ENCODE peak calls at places on chromosome 3, in eight cellular contexts. O, H, X, M, L, J, Y and U are unnamed samples.

GRCh38 chr3:94234177-94234788 is 171.4 kb downstream of the NSUN3 start:
- DNase-seq in M (peak; percentile 45), H (peak; percentile 19), X (no peak), L (peak; percentile 54), J (no peak), O (no peak), Y (peak; percentile 49), U (peak; percentile 72)

GRCh38 chr3:153210116-153210515 is 48.1 kb downstream of the RAP2B start:
- DNase-seq in M (no peak), L (peak; percentile 55), Y (peak; percentile 27), J (no peak), H (no peak), X (peak; percentile 40), O (no peak), U (no peak)

GRCh38 chr3:38455639-38456430 is 2.1 kb downstream of the ACVR2B start:
- DNase-seq in X (no peak), M (peak; percentile 47), Y (peak; percentile 47), O (no peak), H (no peak), L (peak; percentile 30), J (peak; percentile 59), U (peak; percentile 57)

GRCh38 chr3:122609798-122610559 is 32.5 kb downstream of the PARP15 start:
- DNase-seq in Y (peak; percentile 79), M (peak; percentile 47), O (no peak), J (no peak), H (peak; percentile 80), L (peak; percentile 78), X (no peak), U (peak; percentile 71)

GRCh38 chr3:150447084-150447483 is 39.0 kb downstream of the TSC22D2 start:
- DNase-seq in O (no peak), H (no peak), M (no peak), X (no peak), L (no peak), J (no peak), Y (no peak), U (no peak)

GRCh38 chr3:50260027-50260941 is 8.7 kb upstream of the SEMA3B start:
- DNase-seq in H (peak; percentile 99), M (peak; percentile 96), O (peak; percentile 84), Y (peak; percentile 89), J (peak; percentile 92), X (peak; percentile 77), L (peak; percentile 91), U (peak; percentile 98)

GRCh38 chr3:129386984-129387383 is 41.5 kb downstream of the EFCAB12 start:
- DNase-seq in L (no peak), J (no peak), H (no peak), O (no peak), X (no peak), M (no peak), Y (no peak), U (no peak)

GRCh38 chr3:80771085-80771484 is 990.4 kb downstream of the GBE1 start:
- DNase-seq in O (no peak), Y (peak; percentile 89), X (no peak), M (no peak), H (no peak), L (peak; percentile 63), J (no peak), U (no peak)

GRCh38 chr3:189724366-189724765 is 93.2 kb downstream of the TP63 start:
- DNase-seq in O (no peak), J (no peak), M (no peak), Y (peak; percentile 28), H (no peak), X (no peak), L (peak; percentile 36), U (no peak)

GRCh38 chr3:69219101-69219708 is 96.8 kb upstream of the LMOD3 start:
- DNase-seq in M (peak; percentile 59), L (no peak), J (no peak), Y (no peak), O (no peak), X (no peak), H (no peak), U (no peak)

GRCh38 chr3:182913889-182914288 is 66.4 kb downstream of the DCUN1D1 start:
- DNase-seq in J (no peak), Y (peak; percentile 23), H (peak; percentile 37), X (peak; percentile 50), L (no peak), M (no peak), O (no peak), U (no peak)

GRCh38 chr3:159654183-159655134 is 334.2 kb upstream of the IL12A start:
- DNase-seq in O (no peak), X (no peak), H (no peak), J (no peak), Y (no peak), M (no peak), L (no peak), U (no peak)

GRCh38 chr3:150421799-150422548 is 13.9 kb downstream of the TSC22D2 start:
- DNase-seq in H (no peak), O (no peak), L (peak; percentile 39), M (no peak), X (no peak), Y (peak; percentile 50), J (no peak), U (no peak)

GRCh38 chr3:133396906-133397305 is 3.0 kb upstream of the BFSP2 start:
- DNase-seq in L (no peak), X (no peak), M (no peak), H (no peak), J (no peak), Y (no peak), O (no peak), U (no peak)

GRCh38 chr3:4571690-4572334 is 78.7 kb downstream of the ITPR1 start:
- DNase-seq in L (peak; percentile 21), O (no peak), J (no peak), X (no peak), H (no peak), Y (no peak), M (peak; percentile 40), U (no peak)

GRCh38 chr3:41975421-41976103 is 13.7 kb upstream of the ULK4 start:
- DNase-seq in L (peak; percentile 78), Y (no peak), M (peak; percentile 66), J (no peak), X (no peak), H (no peak), O (no peak), U (peak; percentile 78)

GRCh38 chr3:33883538-33884203 is 85.2 kb downstream of the PDCD6IP start:
- DNase-seq in Y (peak; percentile 50), J (no peak), O (no peak), M (peak; percentile 69), L (peak; percentile 66), H (peak; percentile 45), X (peak; percentile 34), U (peak; percentile 68)

GRCh38 chr3:189824629-189825312 is 193.6 kb downstream of the TP63 start:
- DNase-seq in J (peak; percentile 17), O (no peak), H (no peak), L (peak; percentile 80), Y (peak; percentile 59), M (peak; percentile 42), X (no peak), U (peak; percentile 92)

GRCh38 chr3:142500211-142500610 is 52.4 kb upstream of the XRN1 start:
- DNase-seq in L (no peak), J (no peak), X (no peak), M (no peak), O (no peak), H (no peak), Y (no peak), U (no peak)

GRCh38 chr3:152317956-152318355 is 49.2 kb downstream of the MBNL1 start:
- DNase-seq in M (peak; percentile 89), O (no peak), Y (peak; percentile 68), L (peak; percentile 48), X (no peak), J (no peak), H (no peak), U (peak; percentile 63)

GRCh38 chr3:9500108-9501050 is 53.2 kb downstream of the LHFPL4 start:
- DNase-seq in X (peak; percentile 25), Y (peak; percentile 66), O (peak; percentile 39), L (peak; percentile 69), M (peak; percentile 80), J (no peak), H (peak; percentile 76), U (peak; percentile 91)

GRCh38 chr3:42961633-42962032 is 17.5 kb upstream of the GASK1A start:
- DNase-seq in X (peak; percentile 19), J (peak; percentile 69), H (no peak), Y (peak; percentile 57), L (peak; percentile 77), M (peak; percentile 74), O (no peak), U (peak; percentile 72)